ENCODE peak calls at places on chromosome 21, in ten cellular contexts. One of them, this sample, is unnamed.
A peak's percentile ranks its signal among the peaks of the same experiment; 100 is the strongest.

GRCh38 chr21:29205009-29205408 is 74.6 kb downstream of the MAP3K7CL start:
- DNase-seq in NCI-H345: no peak
- DNase-seq in anterior cingulate cortex: no peak
- DNase-seq in DMS53: no peak
- DNase-seq in K562: no peak
- DNase-seq in dermis microvascular lymphatic vessel endothelial cell: no peak
- DNase-seq in Karpas-422: no peak
- DNase-seq in naive thymus-derived CD4-positive, alpha-beta T cell: no peak
- DNase-seq in AG09309: no peak
- DNase-seq in activated CD4-positive, alpha-beta T cell treated with anti-CD3 and anti-CD28 coated beads for 24 hours: no peak
- DNase-seq in this sample: no peak

GRCh38 chr21:25179116-25179515 is 428.2 kb downstream of the MRPL39 start:
- DNase-seq in NCI-H345: no peak
- DNase-seq in anterior cingulate cortex: no peak
- DNase-seq in DMS53: no peak
- DNase-seq in K562: no peak
- DNase-seq in dermis microvascular lymphatic vessel endothelial cell: no peak
- DNase-seq in Karpas-422: no peak
- DNase-seq in naive thymus-derived CD4-positive, alpha-beta T cell: no peak
- DNase-seq in AG09309: no peak
- DNase-seq in activated CD4-positive, alpha-beta T cell treated with anti-CD3 and anti-CD28 coated beads for 24 hours: no peak
- DNase-seq in this sample: no peak

GRCh38 chr21:44874497-44875331 is 1.2 kb upstream of the PTTG1IP start:
- DNase-seq in NCI-H345: peak; percentile 62
- DNase-seq in anterior cingulate cortex: no peak
- DNase-seq in DMS53: peak; percentile 67
- DNase-seq in K562: no peak
- DNase-seq in dermis microvascular lymphatic vessel endothelial cell: peak; percentile 51
- DNase-seq in Karpas-422: no peak
- DNase-seq in naive thymus-derived CD4-positive, alpha-beta T cell: no peak
- DNase-seq in AG09309: no peak
- DNase-seq in activated CD4-positive, alpha-beta T cell treated with anti-CD3 and anti-CD28 coated beads for 24 hours: no peak
- DNase-seq in this sample: no peak

GRCh38 chr21:42632771-42633690 is 20.4 kb upstream of the PDE9A start:
- DNase-seq in NCI-H345: no peak
- DNase-seq in anterior cingulate cortex: no peak
- DNase-seq in DMS53: no peak
- DNase-seq in K562: no peak
- DNase-seq in dermis microvascular lymphatic vessel endothelial cell: no peak
- DNase-seq in Karpas-422: no peak
- DNase-seq in naive thymus-derived CD4-positive, alpha-beta T cell: no peak
- DNase-seq in AG09309: no peak
- DNase-seq in activated CD4-positive, alpha-beta T cell treated with anti-CD3 and anti-CD28 coated beads for 24 hours: no peak
- DNase-seq in this sample: no peak

GRCh38 chr21:38308785-38309119 is 52.0 kb downstream of the KCNJ15 start:
- DNase-seq in NCI-H345: no peak
- DNase-seq in anterior cingulate cortex: no peak
- DNase-seq in DMS53: no peak
- DNase-seq in K562: no peak
- DNase-seq in dermis microvascular lymphatic vessel endothelial cell: no peak
- DNase-seq in Karpas-422: no peak
- DNase-seq in naive thymus-derived CD4-positive, alpha-beta T cell: no peak
- DNase-seq in AG09309: no peak
- DNase-seq in activated CD4-positive, alpha-beta T cell treated with anti-CD3 and anti-CD28 coated beads for 24 hours: no peak
- DNase-seq in this sample: no peak

GRCh38 chr21:46161180-46161799 is 5.9 kb upstream of the FTCD start:
- DNase-seq in NCI-H345: no peak
- DNase-seq in anterior cingulate cortex: no peak
- DNase-seq in DMS53: no peak
- DNase-seq in K562: no peak
- DNase-seq in dermis microvascular lymphatic vessel endothelial cell: no peak
- DNase-seq in Karpas-422: no peak
- DNase-seq in naive thymus-derived CD4-positive, alpha-beta T cell: peak; percentile 34
- DNase-seq in AG09309: no peak
- DNase-seq in activated CD4-positive, alpha-beta T cell treated with anti-CD3 and anti-CD28 coated beads for 24 hours: no peak
- DNase-seq in this sample: no peak

GRCh38 chr21:37800122-37800455 is 116.2 kb downstream of the KCNJ6 start:
- DNase-seq in NCI-H345: no peak
- DNase-seq in anterior cingulate cortex: no peak
- DNase-seq in DMS53: no peak
- DNase-seq in K562: no peak
- DNase-seq in dermis microvascular lymphatic vessel endothelial cell: no peak
- DNase-seq in Karpas-422: no peak
- DNase-seq in naive thymus-derived CD4-positive, alpha-beta T cell: no peak
- DNase-seq in AG09309: no peak
- DNase-seq in activated CD4-positive, alpha-beta T cell treated with anti-CD3 and anti-CD28 coated beads for 24 hours: no peak
- DNase-seq in this sample: no peak

GRCh38 chr21:17585875-17586450 is 26.7 kb downstream of the BTG3 start:
- DNase-seq in NCI-H345: peak; percentile 66
- DNase-seq in anterior cingulate cortex: no peak
- DNase-seq in DMS53: peak; percentile 68
- DNase-seq in K562: peak; percentile 19
- DNase-seq in dermis microvascular lymphatic vessel endothelial cell: peak; percentile 63
- DNase-seq in Karpas-422: peak; percentile 82
- DNase-seq in naive thymus-derived CD4-positive, alpha-beta T cell: peak; percentile 35
- DNase-seq in AG09309: peak; percentile 13
- DNase-seq in activated CD4-positive, alpha-beta T cell treated with anti-CD3 and anti-CD28 coated beads for 24 hours: no peak
- DNase-seq in this sample: peak; percentile 16

GRCh38 chr21:17610862-17611261 is 1.8 kb downstream of the BTG3 start:
- DNase-seq in NCI-H345: peak; percentile 18
- DNase-seq in anterior cingulate cortex: no peak
- DNase-seq in DMS53: peak; percentile 21
- DNase-seq in K562: peak; percentile 6
- DNase-seq in dermis microvascular lymphatic vessel endothelial cell: peak; percentile 43
- DNase-seq in Karpas-422: no peak
- DNase-seq in naive thymus-derived CD4-positive, alpha-beta T cell: no peak
- DNase-seq in AG09309: no peak
- DNase-seq in activated CD4-positive, alpha-beta T cell treated with anti-CD3 and anti-CD28 coated beads for 24 hours: no peak
- DNase-seq in this sample: no peak

GRCh38 chr21:43931454-43931853 is 66.4 kb downstream of the AGPAT3 start:
- DNase-seq in NCI-H345: no peak
- DNase-seq in anterior cingulate cortex: no peak
- DNase-seq in DMS53: no peak
- DNase-seq in K562: no peak
- DNase-seq in dermis microvascular lymphatic vessel endothelial cell: no peak
- DNase-seq in Karpas-422: no peak
- DNase-seq in naive thymus-derived CD4-positive, alpha-beta T cell: no peak
- DNase-seq in AG09309: no peak
- DNase-seq in activated CD4-positive, alpha-beta T cell treated with anti-CD3 and anti-CD28 coated beads for 24 hours: no peak
- DNase-seq in this sample: no peak

GRCh38 chr21:46063227-46063626 is 34.7 kb upstream of the COL6A2 start:
- DNase-seq in NCI-H345: no peak
- DNase-seq in anterior cingulate cortex: no peak
- DNase-seq in DMS53: peak; percentile 25
- DNase-seq in K562: peak; percentile 68
- DNase-seq in dermis microvascular lymphatic vessel endothelial cell: no peak
- DNase-seq in Karpas-422: peak; percentile 57
- DNase-seq in naive thymus-derived CD4-positive, alpha-beta T cell: no peak
- DNase-seq in AG09309: no peak
- DNase-seq in activated CD4-positive, alpha-beta T cell treated with anti-CD3 and anti-CD28 coated beads for 24 hours: no peak
- DNase-seq in this sample: no peak